ENCODE peak calls at places on chromosomes 7 and 10, in seven cellular contexts. X is left ventricle myocardium inferior; U is neural progenitor cell; J is cardiac muscle cell; Y is M059J; M is stimulated activated CD4-positive, alpha-beta T cell treated with anti-CD3 and anti-CD28 coated beads, Interleukin-1b, Interleukin-23, amount 100 ng/mL, for 4 hours; F is pancreas. D is an unnamed sample.

GRCh38 chr10:23338155-23338828 is 6.3 kb downstream of the C10orf67 start:
- DNase-seq in X (no peak), U (peak), J (peak), Y (peak), M (no peak), F (no peak), D (no peak)

GRCh38 chr10:97915761-97916160 is 66.1 kb downstream of the GOLGA7B start:
- DNase-seq in X (no peak), U (no peak), J (no peak), Y (no peak), M (no peak), F (no peak), D (no peak)

GRCh38 chr7:130272456-130273080 is 5.9 kb downstream of the CPA2 start:
- DNase-seq in X (no peak), U (peak), J (no peak), Y (no peak), M (no peak), F (no peak), D (no peak)

GRCh38 chr10:69696073-69696731 is 66.2 kb downstream of the FAM241B start:
- DNase-seq in X (peak), U (peak), J (peak), Y (peak), M (no peak), F (no peak), D (no peak)

GRCh38 chr7:26374665-26375373 is 83.2 kb downstream of the SNX10 start:
- DNase-seq in X (no peak), U (no peak), J (no peak), Y (no peak), M (no peak), F (no peak), D (no peak)

GRCh38 chr10:51523440-51523839 is 176.0 kb downstream of the CSTF2T start:
- DNase-seq in X (no peak), U (no peak), J (no peak), Y (no peak), M (no peak), F (no peak), D (no peak)

GRCh38 chr7:44334734-44335097 is 9.3 kb upstream of the CAMK2B start:
- DNase-seq in X (no peak), U (no peak), J (no peak), Y (no peak), M (no peak), F (no peak), D (no peak)

GRCh38 chr7:6226194-6226799 is 46.1 kb downstream of the CYTH3 start:
- DNase-seq in X (no peak), U (no peak), J (peak), Y (no peak), M (no peak), F (no peak), D (no peak)

GRCh38 chr10:100531761-100532160 is 2.1 kb upstream of the NDUFB8 start:
- DNase-seq in X (no peak), U (no peak), J (peak), Y (peak), M (no peak), F (no peak), D (no peak)

GRCh38 chr10:191703-192518 is 56.7 kb downstream of the ZMYND11 start:
- DNase-seq in X (no peak), U (no peak), J (peak), Y (peak), M (no peak), F (no peak), D (no peak)

GRCh38 chr10:4242561-4243035 is 457.6 kb upstream of the KLF6 start:
- DNase-seq in X (peak), U (peak), J (peak), Y (peak), M (no peak), F (no peak), D (no peak)

GRCh38 chr10:73233883-73234282 is 13.2 kb downstream of the DNAJC9 start:
- DNase-seq in X (no peak), U (no peak), J (no peak), Y (no peak), M (no peak), F (no peak), D (no peak)

GRCh38 chr7:135282621-135283295 is 49.1 kb downstream of the STRA8 start:
- DNase-seq in X (no peak), U (no peak), J (peak), Y (peak), M (no peak), F (no peak), D (no peak)

GRCh38 chr10:133391761-133392518 is 2.0 kb upstream of the MTG1 start:
- DNase-seq in X (no peak), U (no peak), J (no peak), Y (no peak), M (no peak), F (no peak), D (no peak)

GRCh38 chr7:24283900-24284698 is at the start of gene NPY:
- DNase-seq in X (no peak), U (peak), J (no peak), Y (no peak), M (no peak), F (no peak), D (peak)

GRCh38 chr7:44445986-44446671 is 44.3 kb downstream of the NUDCD3 start:
- DNase-seq in X (no peak), U (no peak), J (no peak), Y (no peak), M (no peak), F (no peak), D (no peak)

GRCh38 chr10:61855771-61856170 is 45.7 kb upstream of the ARID5B start:
- DNase-seq in X (no peak), U (no peak), J (no peak), Y (no peak), M (no peak), F (no peak), D (no peak)

GRCh38 chr7:48255046-48255445 is 83.8 kb downstream of the ABCA13 start:
- DNase-seq in X (no peak), U (no peak), J (peak), Y (peak), M (no peak), F (no peak), D (no peak)

GRCh38 chr10:86376852-86377796 is 10.5 kb upstream of the GRID1 start:
- DNase-seq in X (peak), U (peak), J (peak), Y (peak), M (peak), F (peak), D (peak)

GRCh38 chr7:145624618-145625017 is 492.0 kb upstream of the CNTNAP2 start:
- DNase-seq in X (no peak), U (no peak), J (no peak), Y (peak), M (no peak), F (no peak), D (no peak)

GRCh38 chr7:87474533-87475358 is 734 bp downstream of the ABCB4 start:
- DNase-seq in X (no peak), U (peak), J (peak), Y (peak), M (no peak), F (no peak), D (no peak)

GRCh38 chr7:121369462-121369861 is 26.6 kb downstream of the FAM3C start:
- DNase-seq in X (no peak), U (no peak), J (peak), Y (peak), M (no peak), F (no peak), D (no peak)

GRCh38 chr7:27183682-27184341 is 1.2 kb downstream of the HOXA11 start:
- DNase-seq in X (no peak), U (peak), J (no peak), Y (peak), M (no peak), F (peak), D (no peak)

D was measured in BE2C.